ENCODE peak calls at places on chromosomes 3 and 15, in nine cellular contexts. U is right cardiac atrium; B is CD4-positive, alpha-beta T cell; L is brain microvascular endothelial cell; O is tibial artery; S is A673; P is mesenchymal stem cell; M is upper lobe of right lung; J is GM23248. A is an unnamed sample.

GRCh38 chr3:40382617-40382979 is 4.4 kb upstream of the ENTPD3 start:
- DNase-seq in S (no peak), P (peak; percentile 84), O (no peak), U (no peak), J (no peak), M (no peak), L (no peak), B (no peak), A (no peak)

GRCh38 chr15:76073554-76073953 is 13.8 kb downstream of the TMEM266 start:
- DNase-seq in J (peak; percentile 9), P (no peak), S (no peak), L (no peak), M (no peak), U (no peak), B (no peak), O (no peak), A (no peak)

GRCh38 chr3:160001850-160002623 is 13.4 kb downstream of the IL12A start:
- DNase-seq in L (no peak), U (no peak), J (no peak), S (no peak), O (no peak), M (no peak), B (no peak), P (no peak), A (no peak)

GRCh38 chr3:143464850-143465249 is 345.3 kb downstream of the CHST2 start:
- DNase-seq in J (peak; percentile 49), O (no peak), L (peak; percentile 29), U (peak; percentile 47), P (no peak), M (no peak), S (peak; percentile 41), B (no peak), A (no peak)

GRCh38 chr3:133038089-133038730 is at the start of gene TMEM108:
- DNase-seq in P (peak; percentile 34), O (peak; percentile 41), U (peak; percentile 95), S (peak; percentile 47), M (peak; percentile 93), B (no peak), L (peak; percentile 76), J (peak; percentile 41), A (peak; percentile 91)

GRCh38 chr15:63880744-63881143 is 47.0 kb upstream of the HERC1 start:
- DNase-seq in U (no peak), B (no peak), O (no peak), P (peak; percentile 7), J (no peak), S (no peak), M (no peak), L (peak; percentile 37), A (no peak)

GRCh38 chr15:81548350-81549116 is 174.5 kb upstream of the TMC3 start:
- DNase-seq in U (no peak), B (no peak), S (peak; percentile 1), L (no peak), O (no peak), J (peak; percentile 28), P (no peak), M (no peak), A (peak; percentile 16)

GRCh38 chr3:119098620-119099222 is 47.2 kb upstream of the TEX55 start:
- DNase-seq in S (peak; percentile 49), M (no peak), U (no peak), J (peak; percentile 59), L (peak; percentile 44), P (peak; percentile 26), B (no peak), O (no peak), A (peak; percentile 46)

GRCh38 chr3:122680381-122681293 is at the start of gene PARP14:
- DNase-seq in U (peak; percentile 88), B (peak; percentile 46), P (peak; percentile 90), O (peak; percentile 53), J (peak; percentile 85), S (peak; percentile 75), L (peak; percentile 63), M (peak; percentile 88), A (peak; percentile 82)

GRCh38 chr3:108438542-108438941 is 71.9 kb downstream of the MYH15 start:
- DNase-seq in O (no peak), J (no peak), P (no peak), M (no peak), S (no peak), B (no peak), U (no peak), L (no peak), A (no peak)

GRCh38 chr15:64566629-64567427 is 106.5 kb downstream of the ZNF609 start:
- DNase-seq in M (no peak), O (no peak), S (no peak), L (no peak), P (peak; percentile 45), U (no peak), J (no peak), B (no peak), A (peak; percentile 14)

GRCh38 chr15:39801641-39802309 is 19.1 kb upstream of the FSIP1 start:
- DNase-seq in M (no peak), S (peak; percentile 41), P (peak; percentile 32), L (no peak), U (no peak), J (peak; percentile 55), O (no peak), B (no peak), A (peak; percentile 30)

GRCh38 chr3:156997351-156997750 is 162.6 kb downstream of the CCNL1 start:
- DNase-seq in O (no peak), L (no peak), J (peak; percentile 35), M (no peak), U (no peak), B (no peak), P (no peak), S (peak; percentile 5), A (no peak)

GRCh38 chr3:195033531-195034091 is 237.3 kb downstream of the XXYLT1 start:
- DNase-seq in B (no peak), L (no peak), O (no peak), J (no peak), U (no peak), S (no peak), P (peak; percentile 18), M (peak; percentile 68), A (peak; percentile 54)

GRCh38 chr3:195032955-195033354 is 238.0 kb downstream of the XXYLT1 start:
- DNase-seq in B (no peak), U (no peak), S (no peak), J (no peak), O (no peak), M (no peak), P (no peak), L (no peak), A (no peak)

GRCh38 chr3:195034541-195034940 is 236.4 kb downstream of the XXYLT1 start:
- DNase-seq in M (peak; percentile 46), O (no peak), L (no peak), U (no peak), B (no peak), S (no peak), P (no peak), J (no peak), A (no peak)

GRCh38 chr3:195035345-195036202 is 235.4 kb downstream of the XXYLT1 start:
- DNase-seq in P (no peak), B (no peak), O (no peak), M (peak; percentile 65), L (no peak), S (peak; percentile 22), U (peak; percentile 49), J (no peak), A (no peak)

DNA sequence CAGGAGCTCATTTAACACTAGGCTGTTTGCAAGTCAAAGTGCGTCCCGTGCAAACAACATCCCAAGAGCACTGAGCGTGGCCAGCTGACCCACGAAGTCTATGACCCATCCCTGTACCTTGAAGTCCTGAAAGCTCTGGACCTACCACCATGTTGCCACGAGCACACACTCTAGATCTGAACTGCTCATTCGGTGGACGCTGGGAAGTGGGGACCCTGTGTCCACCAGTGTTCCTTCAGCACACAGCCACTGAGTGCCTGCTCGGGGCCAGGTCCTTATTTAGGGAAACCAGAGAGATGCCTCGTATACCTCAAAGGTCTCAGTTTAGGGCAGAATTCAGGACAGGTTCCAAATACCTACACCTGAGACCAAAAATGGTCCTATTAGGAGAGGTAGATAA is 236.9 kb downstream of the XXYLT1 start:
- DNase-seq in M (peak; percentile 21), S (no peak), J (no peak), U (no peak), B (no peak), P (no peak), O (no peak), L (no peak), A (no peak)
- H3K27ac ChIP-seq in M (no peak overlapping the region), S (no peak overlapping the region), J (no peak overlapping the region), U (no peak overlapping the region), B (no peak overlapping the region), P (no peak overlapping the region), O (no peak overlapping the region), L (no peak overlapping the region), A (peak overlapping the region; percentile 78)

GRCh38 chr3:46353090-46353489 is 821 bp upstream of the CCR2 start:
- DNase-seq in U (no peak), J (no peak), O (no peak), M (no peak), B (no peak), P (no peak), L (no peak), S (no peak), A (no peak)
- H3K27me3 ChIP-seq in U (peaks cover 4% of the 10 kb centered on the region), J (peaks cover 51% of the 10 kb centered on the region), O (no peaks in the 10 kb centered on the region), M (no peaks in the 10 kb centered on the region), B (no peaks in the 10 kb centered on the region), P (peaks cover 46% of the 10 kb centered on the region), L (peaks cover 12% of the 10 kb centered on the region), S (peaks cover 39% of the 10 kb centered on the region), A (no peaks in the 10 kb centered on the region)

DNA sequence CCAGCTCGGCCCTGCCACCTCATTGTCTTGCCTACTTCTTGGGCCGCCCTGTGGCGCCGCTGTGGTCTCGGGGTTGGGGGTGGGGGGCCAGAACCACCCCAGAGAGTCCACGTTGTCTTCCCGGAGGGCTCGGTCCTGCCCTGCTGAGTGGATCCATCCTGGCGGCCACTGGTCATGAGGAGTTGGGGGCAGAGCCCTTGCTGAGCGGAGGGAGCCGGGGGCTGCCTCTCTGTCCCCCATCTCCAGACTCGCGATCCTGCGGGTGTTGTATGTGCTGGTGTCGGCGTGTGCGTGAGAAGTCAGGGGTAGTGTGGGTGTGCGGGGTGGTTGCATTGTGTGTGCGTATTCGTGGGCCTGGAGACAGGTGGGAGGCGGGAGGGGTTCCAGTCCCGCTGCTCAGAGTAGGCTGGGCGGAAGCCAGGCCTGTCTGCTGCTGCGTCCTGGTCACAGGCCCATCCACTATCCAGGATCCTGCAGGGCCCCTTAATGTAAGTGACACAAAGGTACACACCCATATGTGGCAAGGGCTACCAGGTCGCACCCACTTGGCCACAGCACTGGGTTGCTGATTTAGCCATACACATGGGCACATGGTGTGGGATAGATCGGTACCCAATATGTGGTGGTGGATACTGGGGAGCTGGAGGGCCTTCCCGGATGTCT is 30.7 kb downstream of the NBEAL2 start:
- DNase-seq in U (peak; percentile 62), P (no peak), S (no peak), M (peak; percentile 74), B (no peak), L (no peak), O (peak; percentile 22), J (no peak), A (no peak)
- H3K27ac ChIP-seq in U (peak overlapping the region; percentile 82), P (no peak overlapping the region), S (peak overlapping the region; percentile 73), M (peak overlapping the region; percentile 87), B (peak overlapping the region; percentile 50), L (peak overlapping the region; percentile 75), O (peak overlapping the region; percentile 91), J (peak overlapping the region; percentile 53), A (peak overlapping the region; percentile 94)

DNA sequence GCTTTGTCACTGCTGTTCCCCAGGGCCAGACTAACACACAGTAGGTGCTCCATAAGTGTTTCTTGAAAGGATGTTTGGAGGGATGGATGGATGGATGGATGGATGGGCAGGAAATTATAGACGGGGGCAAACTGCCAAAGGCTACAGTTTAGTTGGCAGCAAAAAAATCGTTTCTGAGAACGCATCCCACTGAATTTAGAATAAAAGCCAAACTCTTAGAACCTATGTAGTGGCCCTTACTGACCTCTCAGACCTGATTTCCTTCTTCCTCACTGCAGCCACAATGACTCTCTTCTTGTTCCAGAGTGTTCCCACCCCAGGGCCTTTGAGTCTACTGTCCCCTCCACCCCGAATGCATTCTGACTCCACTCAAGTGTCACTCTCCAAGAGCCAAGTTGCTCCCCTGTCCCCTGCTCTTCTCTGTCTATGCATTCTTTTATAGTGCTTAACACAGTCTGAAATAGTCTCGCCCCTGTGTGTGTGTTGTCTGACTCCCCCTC is 5.2 kb upstream of the GATA2 start:
- DNase-seq in M (no peak), J (no peak), S (no peak), U (no peak), P (no peak), O (peak; percentile 1), L (no peak), B (no peak), A (no peak)
- H3K27me3 ChIP-seq in M (peaks cover 83% of the 10 kb centered on the region), J (no peaks in the 10 kb centered on the region), S (no peaks in the 10 kb centered on the region), U (no peaks in the 10 kb centered on the region), P (peaks cover 82% of the 10 kb centered on the region), O (no peaks in the 10 kb centered on the region), L (peaks cover 52% of the 10 kb centered on the region), B (peaks cover 57% of the 10 kb centered on the region), A (peaks cover 68% of the 10 kb centered on the region)

A was measured in hepatocyte.